ENCODE peak calls at places on chromosomes 16 and 17, in four cellular contexts. One of them, this sample, is unnamed.

GRCh38 chr17:36980281-36980761 is 31.6 kb downstream of the AATF start:
- DNase-seq in left cardiac atrium: no peak
- DNase-seq in fibroblast of the conjunctiva: peak
- DNase-seq in aorta: no peak
- DNase-seq in this sample: no peak

GRCh38 chr17:9575381-9576072 is at the start of gene STX8:
- DNase-seq in left cardiac atrium: peak
- DNase-seq in fibroblast of the conjunctiva: peak
- DNase-seq in aorta: peak
- DNase-seq in this sample: peak

GRCh38 chr17:4573682-4574081 is 10.6 kb upstream of the SMTNL2 start:
- DNase-seq in left cardiac atrium: no peak
- DNase-seq in fibroblast of the conjunctiva: no peak
- DNase-seq in aorta: no peak
- DNase-seq in this sample: peak

GRCh38 chr17:82754297-82755208 is 2.7 kb downstream of the TBCD start:
- DNase-seq in left cardiac atrium: no peak
- DNase-seq in fibroblast of the conjunctiva: no peak
- DNase-seq in aorta: no peak
- DNase-seq in this sample: peak

GRCh38 chr17:80116923-80117380 is 15.6 kb downstream of the GAA start:
- DNase-seq in left cardiac atrium: no peak
- DNase-seq in fibroblast of the conjunctiva: no peak
- DNase-seq in aorta: peak
- DNase-seq in this sample: peak

GRCh38 chr17:11986939-11987329 is 10.3 kb downstream of the ZNF18 start:
- DNase-seq in left cardiac atrium: no peak
- DNase-seq in fibroblast of the conjunctiva: peak
- DNase-seq in aorta: no peak
- DNase-seq in this sample: no peak

GRCh38 chr16:66364117-66364958 is 2.2 kb upstream of the CDH5 start:
- DNase-seq in left cardiac atrium: peak
- DNase-seq in fibroblast of the conjunctiva: peak
- DNase-seq in aorta: no peak
- DNase-seq in this sample: peak

GRCh38 chr16:81143921-81144471 is 47.8 kb upstream of the GCSH start:
- DNase-seq in left cardiac atrium: no peak
- DNase-seq in fibroblast of the conjunctiva: no peak
- DNase-seq in aorta: no peak
- DNase-seq in this sample: no peak

GRCh38 chr16:75486014-75486404 is 9.2 kb downstream of the CHST6 start:
- DNase-seq in left cardiac atrium: no peak
- DNase-seq in fibroblast of the conjunctiva: no peak
- DNase-seq in aorta: no peak
- DNase-seq in this sample: no peak

GRCh38 chr16:35745821-35746248 is 2286.4 kb downstream of the TP53TG3F start:
- DNase-seq in left cardiac atrium: no peak
- DNase-seq in fibroblast of the conjunctiva: no peak
- DNase-seq in aorta: no peak
- DNase-seq in this sample: no peak

GRCh38 chr17:30095507-30096244 is 20.9 kb upstream of the NSRP1 start:
- DNase-seq in left cardiac atrium: no peak
- DNase-seq in fibroblast of the conjunctiva: peak
- DNase-seq in aorta: no peak
- DNase-seq in this sample: peak

GRCh38 chr17:4833941-4834501 is 881 bp downstream of the MINK1 start:
- DNase-seq in left cardiac atrium: no peak
- DNase-seq in fibroblast of the conjunctiva: no peak
- DNase-seq in aorta: no peak
- DNase-seq in this sample: peak